ENCODE peak calls at places on chromosomes 12 and 14, in seven cellular contexts. H is ovary, I is breast epithelium, Q is stomach, J is Peyer's patch, W is heart left ventricle, N is sigmoid colon. Y is an unnamed sample.

GRCh38 chr12:124094733-124095132 is 121.7 kb downstream of the ZNF664 start:
- DNase-seq in H (no peak), I (no peak), Q (no peak), J (no peak), W (no peak), N (no peak), Y (no peak)

GRCh38 chr12:48003226-48004038 is 844 bp downstream of the COL2A1 start:
- DNase-seq in H (no peak), I (no peak), Q (no peak), J (no peak), W (no peak), N (no peak), Y (no peak)

GRCh38 chr12:108939594-108939993 is 59.7 kb downstream of the DAO start:
- DNase-seq in H (no peak), I (no peak), Q (no peak), J (no peak), W (no peak), N (no peak), Y (no peak)

GRCh38 chr12:113831486-113831885 is 134.6 kb downstream of the RBM19 start:
- DNase-seq in H (no peak), I (no peak), Q (no peak), J (no peak), W (no peak), N (no peak), Y (no peak)

GRCh38 chr14:91919814-91920213 is 27.7 kb downstream of the FBLN5 start:
- DNase-seq in H (no peak), I (peak), Q (no peak), J (no peak), W (no peak), N (peak), Y (no peak)

GRCh38 chr14:55423969-55424368 is 12.3 kb upstream of the ATG14 start:
- DNase-seq in H (no peak), I (no peak), Q (no peak), J (no peak), W (no peak), N (no peak), Y (no peak)

GRCh38 chr12:57885207-57885606 is 38.7 kb upstream of the CTDSP2 start:
- DNase-seq in H (no peak), I (no peak), Q (no peak), J (no peak), W (no peak), N (no peak), Y (no peak)

GRCh38 chr12:47107926-47108325 is 28.2 kb upstream of the AMIGO2 start:
- DNase-seq in H (no peak), I (no peak), Q (no peak), J (no peak), W (no peak), N (no peak), Y (no peak)

GRCh38 chr12:87815738-87816137 is 213.5 kb downstream of the C12orf50 start:
- DNase-seq in H (no peak), I (no peak), Q (no peak), J (no peak), W (no peak), N (no peak), Y (no peak)

GRCh38 chr14:50003213-50004021 is 110.5 kb downstream of the ARF6 start:
- DNase-seq in H (peak), I (peak), Q (peak), J (peak), W (peak), N (peak), Y (peak)

GRCh38 chr14:72608391-72609204 is 285.3 kb downstream of the DPF3 start:
- DNase-seq in H (no peak), I (no peak), Q (no peak), J (no peak), W (no peak), N (no peak), Y (no peak)

GRCh38 chr12:46131729-46132128 is 137.1 kb downstream of the SLC38A1 start:
- DNase-seq in H (no peak), I (no peak), Q (no peak), J (no peak), W (no peak), N (no peak), Y (no peak)

GRCh38 chr12:93098077-93098476 is 169.0 kb upstream of the EEA1 start:
- DNase-seq in H (peak), I (no peak), Q (peak), J (no peak), W (no peak), N (no peak), Y (peak)

GRCh38 chr12:121799842-121800693 is 3.7 kb upstream of the SETD1B start:
- DNase-seq in H (peak), I (peak), Q (peak), J (peak), W (peak), N (peak), Y (peak)

GRCh38 chr12:39070775-39071174 is 165.4 kb upstream of the CPNE8 start:
- DNase-seq in H (no peak), I (no peak), Q (no peak), J (no peak), W (no peak), N (no peak), Y (no peak)

GRCh38 chr14:71142375-71143038 is 235.2 kb downstream of the PCNX1 start:
- DNase-seq in H (no peak), I (no peak), Q (no peak), J (no peak), W (no peak), N (no peak), Y (no peak)

GRCh38 chr14:68391292-68392014 is 401.4 kb downstream of the ZFP36L1 start:
- DNase-seq in H (peak), I (peak), Q (no peak), J (no peak), W (no peak), N (no peak), Y (no peak)

GRCh38 chr12:98320026-98320425 is 195.4 kb upstream of the TMPO start:
- DNase-seq in H (no peak), I (no peak), Q (no peak), J (no peak), W (no peak), N (no peak), Y (no peak)

GRCh38 chr12:20588057-20588456 is 107.1 kb upstream of the SLCO1C1 start:
- DNase-seq in H (no peak), I (no peak), Q (no peak), J (no peak), W (no peak), N (no peak), Y (no peak)

GRCh38 chr14:104751539-104752337 is 1.2 kb upstream of the SIVA1 start:
- DNase-seq in H (peak), I (no peak), Q (no peak), J (no peak), W (peak), N (no peak), Y (peak)

GRCh38 chr12:77893918-77894317 is 63.2 kb downstream of the NAV3 start:
- DNase-seq in H (no peak), I (no peak), Q (peak), J (no peak), W (no peak), N (no peak), Y (no peak)

GRCh38 chr14:103317976-103318580 is 16.0 kb upstream of the EIF5 start:
- DNase-seq in H (no peak), I (no peak), Q (no peak), J (no peak), W (no peak), N (no peak), Y (no peak)

GRCh38 chr12:89200217-89200616 is 152.1 kb downstream of the DUSP6 start:
- DNase-seq in H (no peak), I (no peak), Q (no peak), J (no peak), W (no peak), N (no peak), Y (no peak)

GRCh38 chr14:89667983-89668382 is 250.9 kb upstream of the FOXN3 start:
- DNase-seq in H (no peak), I (no peak), Q (no peak), J (no peak), W (no peak), N (no peak), Y (no peak)

GRCh38 chr12:461425-461824 is 1.7 kb downstream of the B4GALNT3 start:
- DNase-seq in H (no peak), I (no peak), Q (no peak), J (peak), W (no peak), N (no peak), Y (no peak)
- H3K27ac ChIP-seq in H (no peak), I (no peak), Q (peak), J (no peak), W (no peak), N (no peak), Y (no peak)

GRCh38 chr14:102252834-102253801 is 51.8 kb downstream of the MOK start:
- DNase-seq in H (no peak), I (no peak), Q (no peak), J (no peak), W (no peak), N (no peak), Y (no peak)
- TF ChIP-seq POLR2A in H (no peak), I (no peak), Q (no peak), J (no peak), W (no peak), N (no peak), Y (no peak)

GRCh38 chr12:116380066-116380465 is 102.6 kb upstream of the MED13L start:
- DNase-seq in H (no peak), I (no peak), Q (no peak), J (no peak), W (no peak), N (no peak), Y (no peak)
- H3K27ac ChIP-seq in H (no peak), I (no peak), Q (no peak), J (no peak), W (no peak), N (no peak), Y (no peak)

GRCh38 chr12:18461738-18462137 is 200.4 kb downstream of the PIK3C2G start:
- DNase-seq in H (no peak), I (no peak), Q (no peak), J (no peak), W (no peak), N (no peak), Y (no peak)

GRCh38 chr12:18456344-18456743 is 195.0 kb downstream of the PIK3C2G start:
- DNase-seq in H (no peak), I (no peak), Q (no peak), J (no peak), W (no peak), N (no peak), Y (no peak)

GRCh38 chr12:18454330-18454729 is 193.0 kb downstream of the PIK3C2G start:
- DNase-seq in H (no peak), I (no peak), Q (no peak), J (no peak), W (no peak), N (no peak), Y (no peak)

GRCh38 chr12:18462437-18462836 is 201.1 kb downstream of the PIK3C2G start:
- DNase-seq in H (no peak), I (no peak), Q (no peak), J (no peak), W (no peak), N (no peak), Y (no peak)

GRCh38 chr12:18457362-18457761 is 196.0 kb downstream of the PIK3C2G start:
- DNase-seq in H (no peak), I (no peak), Q (no peak), J (no peak), W (no peak), N (no peak), Y (no peak)
- TF ChIP-seq POLR2A in H (no peak), I (no peak), Q (no peak), J (no peak), W (no peak), N (no peak), Y (no peak)

GRCh38 chr12:63980211-63980610 is 135.7 kb downstream of the SRGAP1 start:
- DNase-seq in H (no peak), I (no peak), Q (no peak), J (no peak), W (no peak), N (no peak), Y (no peak)
- H3K27ac ChIP-seq in H (no peak), I (no peak), Q (no peak), J (no peak), W (no peak), N (no peak), Y (no peak)

GRCh38 chr14:23035303-23036164 is 834 bp upstream of the PSMB5 start:
- DNase-seq in H (no peak), I (no peak), Q (no peak), J (no peak), W (no peak), N (no peak), Y (no peak)

GRCh38 chr14:23040100-23040499 is 1.9 kb upstream of the PSMB11 start:
- DNase-seq in H (no peak), I (no peak), Q (no peak), J (no peak), W (no peak), N (no peak), Y (no peak)

GRCh38 chr14:23033801-23034497 is 751 bp downstream of the PSMB5 start:
- DNase-seq in H (no peak), I (no peak), Q (no peak), J (no peak), W (no peak), N (no peak), Y (no peak)

GRCh38 chr14:23030936-23031335 is 3.8 kb downstream of the PSMB5 start:
- DNase-seq in H (no peak), I (no peak), Q (no peak), J (no peak), W (no peak), N (no peak), Y (no peak)

GRCh38 chr14:23034498-23035302 is at the start of gene PSMB5:
- DNase-seq in H (peak), I (peak), Q (peak), J (peak), W (peak), N (peak), Y (peak)
- TF ChIP-seq POLR2A in H (no peak), I (no peak), Q (no peak), J (peak), W (no peak), N (peak), Y (no peak)

GRCh38 chr12:43208627-43209026 is 343.4 kb downstream of the ADAMTS20 start:
- DNase-seq in H (no peak), I (no peak), Q (no peak), J (no peak), W (no peak), N (no peak), Y (no peak)
- H3K27ac ChIP-seq in H (no peak), I (no peak), Q (no peak), J (no peak), W (no peak), N (no peak), Y (no peak)

GRCh38 chr14:93050761-93051160 is 65.0 kb downstream of the ITPK1 start:
- DNase-seq in H (no peak), I (no peak), Q (no peak), J (peak), W (no peak), N (no peak), Y (no peak)
- TF ChIP-seq POLR2A in H (no peak), I (no peak), Q (no peak), J (peak), W (no peak), N (no peak), Y (no peak)

DNA sequence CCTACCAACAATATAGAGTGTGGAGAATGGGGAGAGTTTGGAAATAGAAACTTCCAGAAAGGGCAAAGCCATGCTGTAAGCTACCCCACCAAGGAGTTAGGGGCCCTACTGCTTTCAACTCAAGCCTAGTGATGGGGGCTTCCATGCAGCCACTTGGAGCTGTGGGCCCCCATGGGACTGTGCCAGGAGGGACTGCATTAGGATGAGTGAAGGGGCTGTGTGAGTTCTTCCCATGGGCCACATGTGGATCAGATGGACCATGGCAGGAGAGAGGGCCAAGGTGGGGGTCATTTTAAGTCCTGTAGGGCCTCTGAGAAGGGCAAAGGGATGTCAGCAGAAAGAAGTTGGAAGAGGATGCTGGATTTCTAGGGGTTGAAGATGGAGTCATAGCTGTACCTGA is 23.1 kb upstream of the CIPC start:
- DNase-seq in H (no peak), I (no peak), Q (no peak), J (no peak), W (no peak), N (no peak), Y (no peak)
- H3K27ac ChIP-seq in H (no peak), I (peak), Q (no peak), J (peak), W (peak), N (peak), Y (no peak)

Y was measured in spleen.